ENCODE peak calls at places on chromosomes 3 and 15, in ten cellular contexts. Z is esophagus muscularis mucosa, M is pancreas, T is BE2C, N is fibroblast of lung, W is fibroblast of villous mesenchyme, G is dorsolateral prefrontal cortex, J is cardiac muscle cell, K is testis, I is Peyer's patch. X is an unnamed sample.
A peak's percentile ranks its signal among the peaks of the same experiment; 100 is the strongest.

GRCh38 chr15:73325191-73325980 is 43.4 kb downstream of the HCN4 start:
- DNase-seq in Z (no peak), M (no peak), T (no peak), N (no peak), W (no peak), G (peak; percentile 26), J (peak; percentile 5), K (no peak), I (no peak), X (no peak)

GRCh38 chr3:187986514-187986934 is 167.4 kb upstream of the LPP start:
- DNase-seq in Z (no peak), M (no peak), T (no peak), N (peak; percentile 75), W (peak; percentile 70), G (no peak), J (peak; percentile 76), K (no peak), I (no peak), X (peak; percentile 69)

GRCh38 chr15:98807262-98807661 is 158.9 kb downstream of the IGF1R start:
- DNase-seq in Z (no peak), M (no peak), T (no peak), N (peak; percentile 91), W (peak; percentile 94), G (no peak), J (peak; percentile 93), K (no peak), I (no peak), X (peak; percentile 71)

GRCh38 chr3:124837730-124838186 is 49.4 kb downstream of the ITGB5 start:
- DNase-seq in Z (no peak), M (no peak), T (peak; percentile 85), N (peak; percentile 92), W (peak; percentile 99), G (no peak), J (peak; percentile 79), K (peak; percentile 83), I (no peak), X (no peak)

GRCh38 chr3:131977363-131977762 is 57.5 kb downstream of the CPNE4 start:
- DNase-seq in Z (no peak), M (no peak), T (no peak), N (no peak), W (no peak), G (no peak), J (no peak), K (no peak), I (no peak), X (no peak)

GRCh38 chr3:9402410-9403228 is 5.2 kb downstream of the SETD5 start:
- DNase-seq in Z (no peak), M (peak; percentile 69), T (peak; percentile 63), N (peak; percentile 40), W (peak; percentile 51), G (peak; percentile 52), J (peak; percentile 73), K (peak; percentile 92), I (no peak), X (no peak)

GRCh38 chr3:55910543-55910942 is 423.4 kb upstream of the WNT5A start:
- DNase-seq in Z (no peak), M (no peak), T (no peak), N (peak; percentile 21), W (no peak), G (no peak), J (peak; percentile 5), K (no peak), I (no peak), X (no peak)

GRCh38 chr15:57861805-57862586 is 155.5 kb downstream of the POLR2M start:
- DNase-seq in Z (peak; percentile 62), M (no peak), T (no peak), N (peak; percentile 81), W (peak; percentile 77), G (no peak), J (peak; percentile 75), K (no peak), I (no peak), X (peak; percentile 14)

GRCh38 chr3:164450276-164450905 is 627.9 kb downstream of the SI start:
- DNase-seq in Z (no peak), M (no peak), T (no peak), N (no peak), W (peak; percentile 27), G (no peak), J (no peak), K (no peak), I (no peak), X (no peak)

GRCh38 chr15:86608461-86608860 is 528.8 kb downstream of the AGBL1 start:
- DNase-seq in Z (no peak), M (no peak), T (peak; percentile 12), N (peak; percentile 25), W (peak; percentile 5), G (no peak), J (no peak), K (peak; percentile 28), I (no peak), X (no peak)

GRCh38 chr3:72447059-72447946 is 400.9 kb downstream of the SHQ1 start:
- DNase-seq in Z (peak; percentile 95), M (peak; percentile 90), T (peak; percentile 96), N (peak; percentile 89), W (peak; percentile 88), G (peak; percentile 96), J (peak; percentile 95), K (peak; percentile 94), I (peak; percentile 91), X (no peak)

GRCh38 chr3:72446406-72447058 is 401.7 kb downstream of the SHQ1 start:
- DNase-seq in Z (no peak), M (no peak), T (no peak), N (peak; percentile 33), W (no peak), G (peak; percentile 69), J (no peak), K (no peak), I (peak; percentile 20), X (no peak)

GRCh38 chr3:72445827-72446405 is 402.3 kb downstream of the SHQ1 start:
- DNase-seq in Z (no peak), M (no peak), T (no peak), N (no peak), W (peak; percentile 25), G (no peak), J (no peak), K (no peak), I (no peak), X (no peak)

GRCh38 chr3:72442755-72443154 is 405.5 kb downstream of the SHQ1 start:
- DNase-seq in Z (no peak), M (no peak), T (no peak), N (no peak), W (no peak), G (no peak), J (no peak), K (no peak), I (no peak), X (no peak)

DNA sequence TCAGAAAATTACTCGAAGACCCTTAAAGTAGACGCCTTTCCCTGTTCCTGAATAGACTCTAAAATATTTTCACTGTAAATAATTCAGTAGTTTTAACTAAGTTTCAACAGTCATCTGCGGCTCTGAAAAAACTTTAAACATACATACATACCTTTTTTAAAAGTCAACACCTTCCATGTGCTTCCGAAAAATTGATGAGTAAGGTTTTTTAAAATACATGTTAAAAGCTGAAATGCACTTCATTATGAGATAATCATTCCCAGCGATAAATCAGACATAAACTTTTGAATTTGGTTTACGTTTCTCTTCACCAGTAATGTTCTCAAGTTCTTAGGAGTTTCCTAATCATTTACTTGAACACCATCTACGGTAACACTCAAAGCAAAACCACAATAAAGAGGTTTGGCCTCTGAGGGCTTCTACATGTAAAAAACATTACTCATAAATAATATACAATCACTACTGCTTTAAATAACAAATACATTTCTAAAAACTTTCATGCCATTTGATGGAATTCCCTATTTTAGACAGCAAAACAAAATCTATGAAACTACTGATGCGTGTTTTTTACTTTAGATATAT is 403.5 kb downstream of the SHQ1 start:
- DNase-seq in Z (no peak), M (no peak), T (no peak), N (peak; percentile 47), W (peak; percentile 74), G (no peak), J (peak; percentile 21), K (no peak), I (no peak), X (no peak)
- H3K4me3 ChIP-seq in Z (no peak overlapping the region), M (peak overlapping the region; percentile 62), T (peak overlapping the region; percentile 99), N (no peak overlapping the region), W (peak overlapping the region; percentile 97), G (peak overlapping the region; percentile 84), J (peak overlapping the region; percentile 63), K (no peak overlapping the region), I (no peak overlapping the region), X (no peak overlapping the region)

GRCh38 chr3:127002195-127003174 is 19.6 kb downstream of the PLXNA1 start:
- DNase-seq in Z (peak; percentile 95), M (peak; percentile 42), T (peak; percentile 81), N (peak; percentile 89), W (peak; percentile 94), G (peak; percentile 71), J (peak; percentile 96), K (peak; percentile 91), I (peak; percentile 19), X (peak; percentile 55)
- TF ChIP-seq CTCF in Z (peak; percentile 40), M (no peak), T (peak; percentile 47), N (no peak), W (peak; percentile 62), G (peak; percentile 60), J (peak; percentile 66), K (peak; percentile 0), I (no peak), X (peak; percentile 86)

GRCh38 chr3:29949131-29949530 is 657.3 kb upstream of the TGFBR2 start:
- DNase-seq in Z (no peak), M (no peak), T (no peak), N (no peak), W (peak; percentile 42), G (no peak), J (peak; percentile 21), K (no peak), I (no peak), X (peak; percentile 12)

GRCh38 chr3:29955413-29955812 is 651.0 kb upstream of the TGFBR2 start:
- DNase-seq in Z (no peak), M (no peak), T (no peak), N (no peak), W (no peak), G (no peak), J (no peak), K (no peak), I (no peak), X (no peak)

GRCh38 chr3:29950232-29950631 is 656.2 kb upstream of the TGFBR2 start:
- DNase-seq in Z (no peak), M (no peak), T (no peak), N (no peak), W (no peak), G (no peak), J (no peak), K (no peak), I (no peak), X (no peak)
- H3K4me3 ChIP-seq in Z (no peak overlapping the region), M (no peak overlapping the region), T (no peak overlapping the region), N (no peak overlapping the region), W (no peak overlapping the region), G (no peak overlapping the region), J (no peak overlapping the region), K (no peak overlapping the region), I (no peak overlapping the region), X (no peak overlapping the region)

DNA sequence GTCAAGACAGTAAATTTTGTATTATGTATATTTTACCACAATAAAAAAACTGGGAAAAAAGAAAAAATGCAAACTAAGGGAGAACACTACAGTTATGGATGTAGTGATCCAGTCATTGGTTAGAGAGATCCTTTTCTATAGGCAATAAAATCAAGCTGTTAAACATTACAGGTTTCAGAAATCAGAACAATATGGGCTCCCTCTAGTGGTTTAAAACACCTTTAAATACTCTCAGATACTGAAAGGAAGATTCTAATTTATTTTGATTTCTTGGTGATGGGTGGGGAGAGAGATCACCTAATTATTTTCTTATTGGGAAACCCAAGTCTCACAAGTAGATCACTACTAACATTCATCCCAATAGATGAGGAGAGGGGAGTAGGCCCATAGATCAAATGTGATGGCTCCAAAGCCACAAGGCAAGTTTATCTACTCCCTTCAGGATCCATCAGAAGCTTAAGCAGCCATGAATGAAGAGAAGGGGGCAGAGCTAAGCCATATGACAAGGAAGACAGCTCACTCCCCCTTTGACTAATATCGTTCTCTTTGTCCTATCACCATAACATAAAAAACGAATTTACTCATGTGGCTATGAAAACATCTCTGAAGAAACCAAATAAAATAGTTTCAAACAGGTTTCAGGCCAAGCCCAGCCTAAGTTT is 118.6 kb downstream of the ANO10 start:
- DNase-seq in Z (no peak), M (no peak), T (no peak), N (peak; percentile 73), W (peak; percentile 54), G (no peak), J (peak; percentile 58), K (no peak), I (no peak), X (no peak)
- TF ChIP-seq CTCF in Z (peak; percentile 51), M (peak; percentile 29), T (peak; percentile 40), N (peak; percentile 22), W (peak; percentile 53), G (peak; percentile 69), J (peak; percentile 52), K (peak; percentile 11), I (peak; percentile 61), X (no peak)

X was measured in AG04449.